ENCODE peak calls at places on chromosomes 7 and 10, in nine cellular contexts. U is left ventricle myocardium inferior, L is adrenal gland, F is stomach, I is AG04449, P is mammary epithelial cell, W is body of pancreas, D is tibial nerve, Q is epithelial cell of proximal tubule. N is an unnamed sample.

GRCh38 chr10:120982507-120982906 is 131.3 kb downstream of the WDR11 start:
- DNase-seq in U (no peak), W (no peak), L (no peak), P (no peak), D (no peak), F (no peak), I (no peak), Q (no peak), N (no peak)

GRCh38 chr7:16753932-16754571 is 497 bp downstream of the TSPAN13 start:
- DNase-seq in Q (no peak), U (peak), I (no peak), D (no peak), F (peak), W (peak), P (peak), L (peak), N (no peak)

GRCh38 chr10:126059101-126059826 is 162.9 kb downstream of the FANK1 start:
- DNase-seq in Q (no peak), U (no peak), P (peak), W (no peak), F (no peak), D (no peak), L (no peak), I (peak), N (no peak)

GRCh38 chr7:117227091-117227490 is 95.8 kb downstream of the WNT2 start:
- DNase-seq in D (no peak), W (no peak), L (no peak), P (no peak), Q (no peak), U (no peak), F (no peak), I (no peak), N (no peak)

GRCh38 chr10:74936577-74937445 is 110.4 kb downstream of the KAT6B start:
- DNase-seq in D (no peak), P (no peak), L (no peak), I (no peak), F (no peak), Q (no peak), U (no peak), W (no peak), N (no peak)

GRCh38 chr7:54985405-54986360 is 33.1 kb upstream of the EGFR start:
- DNase-seq in P (peak), W (no peak), U (no peak), L (no peak), I (peak), D (no peak), F (no peak), Q (no peak), N (no peak)

GRCh38 chr10:69344591-69345244 is 66.4 kb downstream of the HK1 start:
- DNase-seq in F (no peak), W (no peak), P (no peak), L (no peak), D (no peak), I (no peak), U (no peak), Q (no peak), N (no peak)

GRCh38 chr10:34018811-34019210 is 684.3 kb upstream of the NRP1 start:
- DNase-seq in P (no peak), U (no peak), F (no peak), Q (no peak), W (no peak), I (no peak), L (no peak), D (no peak), N (no peak)

GRCh38 chr7:73520673-73521635 is 1.1 kb downstream of the BAZ1B start:
- DNase-seq in U (no peak), W (no peak), I (no peak), D (no peak), F (no peak), Q (no peak), L (peak), P (peak), N (no peak)

GRCh38 chr10:33893502-33893901 is 559.0 kb upstream of the NRP1 start:
- DNase-seq in L (no peak), D (no peak), P (no peak), W (no peak), U (no peak), I (no peak), Q (no peak), F (no peak), N (no peak)

GRCh38 chr7:130356760-130357611 is 12.4 kb downstream of the CPA5 start:
- DNase-seq in F (no peak), U (peak), I (no peak), D (peak), Q (peak), P (peak), W (no peak), L (peak), N (no peak)

GRCh38 chr10:33453081-33453850 is 118.8 kb upstream of the NRP1 start:
- DNase-seq in L (no peak), W (no peak), U (no peak), F (no peak), P (peak), I (no peak), D (no peak), Q (peak), N (no peak)

GRCh38 chr7:135855836-135856235 is 107.2 kb upstream of the FAM180A start:
- DNase-seq in F (no peak), I (no peak), P (peak), D (no peak), U (no peak), W (no peak), L (no peak), Q (peak), N (no peak)

GRCh38 chr7:38215115-38215514 is 37.1 kb downstream of the STARD3NL start:
- DNase-seq in D (no peak), L (no peak), I (no peak), P (no peak), W (peak), F (no peak), U (no peak), Q (peak), N (no peak)

GRCh38 chr10:113158183-113158582 is 208.1 kb downstream of the TCF7L2 start:
- DNase-seq in D (no peak), F (no peak), L (no peak), Q (no peak), U (no peak), P (no peak), W (no peak), I (no peak), N (no peak)

GRCh38 chr10:21516270-21517131 is 9.0 kb downstream of the SKIDA1 start:
- DNase-seq in P (peak), I (no peak), D (no peak), Q (no peak), F (peak), U (peak), W (peak), L (peak), N (no peak)

GRCh38 chr7:102046373-102047117 is 229.1 kb downstream of the CUX1 start:
- DNase-seq in D (no peak), F (no peak), Q (no peak), L (no peak), P (no peak), U (no peak), I (no peak), W (no peak), N (no peak)
- TF ChIP-seq CTCF in D (no peak), F (no peak), Q (no peak), L (no peak), P (no peak), U (no peak), I (no peak), W (no peak), N (no peak)

GRCh38 chr7:114922151-114922651 is 307 bp downstream of the MDFIC start:
- DNase-seq in W (peak), L (peak), D (peak), U (peak), P (peak), F (peak), Q (no peak), I (no peak), N (peak)
- TF ChIP-seq CTCF in W (no peak), L (no peak), D (no peak), U (no peak), P (no peak), F (no peak), Q (no peak), I (no peak), N (peak)

DNA sequence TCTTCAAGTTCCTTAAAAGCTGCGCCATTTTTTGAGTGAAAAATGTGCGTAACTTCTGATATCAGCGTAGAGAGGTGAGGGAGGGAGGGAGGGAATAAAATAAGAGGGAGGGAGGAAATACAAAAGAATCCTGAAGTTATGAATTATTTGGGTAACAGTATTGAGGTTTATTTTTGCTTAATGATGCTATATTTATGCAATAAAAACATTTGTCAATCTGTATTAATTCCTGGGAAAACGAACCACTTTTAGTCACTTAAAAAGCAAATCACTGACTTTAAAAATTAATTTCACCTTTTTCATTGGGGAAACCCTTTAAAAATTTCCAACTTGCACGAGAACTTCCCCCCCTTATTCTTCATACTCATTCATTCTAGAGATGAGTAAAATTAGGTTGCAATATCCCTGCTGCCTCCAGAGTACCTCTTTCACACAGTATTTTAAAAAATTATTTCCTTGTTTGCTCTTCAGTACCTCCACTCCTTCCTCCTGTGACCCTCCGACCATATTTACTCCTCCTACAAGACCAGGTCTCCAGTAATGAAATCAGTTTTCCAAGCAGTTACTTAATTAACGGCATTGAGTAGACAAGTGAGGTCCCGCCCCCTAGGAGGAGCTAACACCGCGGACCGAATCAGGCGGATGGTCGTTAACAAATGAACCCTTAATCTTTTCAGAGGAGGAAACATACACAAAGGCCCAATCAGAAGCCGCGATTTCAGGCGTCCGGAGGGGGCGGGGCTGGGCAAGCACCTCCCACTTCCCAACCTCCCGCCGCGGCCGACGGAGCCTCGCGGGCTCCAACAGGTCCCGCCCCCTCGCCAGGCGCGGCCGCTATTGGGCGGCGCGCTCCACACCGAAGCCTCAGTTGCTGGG is 521 bp upstream of the TRIM24 start:
- DNase-seq in D (peak), I (peak), F (peak), U (peak), P (peak), L (peak), Q (peak), W (peak), N (peak)
- TF ChIP-seq CTCF in D (peak), I (peak), F (peak), U (peak), P (no peak), L (peak), Q (peak), W (no peak), N (no peak)

GRCh38 chr10:90718185-90718584 is 139.7 kb downstream of the HTR7 start:
- DNase-seq in Q (no peak), L (no peak), I (no peak), P (no peak), D (no peak), W (no peak), U (no peak), F (no peak), N (no peak)

GRCh38 chr10:90709727-90710126 is 148.1 kb downstream of the HTR7 start:
- DNase-seq in L (no peak), D (no peak), I (no peak), P (no peak), U (no peak), F (no peak), Q (no peak), W (no peak), N (no peak)

GRCh38 chr10:90707657-90708056 is 150.2 kb downstream of the HTR7 start:
- DNase-seq in L (no peak), F (no peak), P (no peak), Q (no peak), W (no peak), U (no peak), D (no peak), I (no peak), N (no peak)

GRCh38 chr10:90712529-90712928 is 145.3 kb downstream of the HTR7 start:
- DNase-seq in P (no peak), W (no peak), D (no peak), I (no peak), L (no peak), Q (no peak), U (no peak), F (no peak), N (no peak)
- TF ChIP-seq CTCF in P (no peak), W (no peak), D (no peak), I (no peak), L (no peak), Q (no peak), U (no peak), F (no peak), N (no peak)

DNA sequence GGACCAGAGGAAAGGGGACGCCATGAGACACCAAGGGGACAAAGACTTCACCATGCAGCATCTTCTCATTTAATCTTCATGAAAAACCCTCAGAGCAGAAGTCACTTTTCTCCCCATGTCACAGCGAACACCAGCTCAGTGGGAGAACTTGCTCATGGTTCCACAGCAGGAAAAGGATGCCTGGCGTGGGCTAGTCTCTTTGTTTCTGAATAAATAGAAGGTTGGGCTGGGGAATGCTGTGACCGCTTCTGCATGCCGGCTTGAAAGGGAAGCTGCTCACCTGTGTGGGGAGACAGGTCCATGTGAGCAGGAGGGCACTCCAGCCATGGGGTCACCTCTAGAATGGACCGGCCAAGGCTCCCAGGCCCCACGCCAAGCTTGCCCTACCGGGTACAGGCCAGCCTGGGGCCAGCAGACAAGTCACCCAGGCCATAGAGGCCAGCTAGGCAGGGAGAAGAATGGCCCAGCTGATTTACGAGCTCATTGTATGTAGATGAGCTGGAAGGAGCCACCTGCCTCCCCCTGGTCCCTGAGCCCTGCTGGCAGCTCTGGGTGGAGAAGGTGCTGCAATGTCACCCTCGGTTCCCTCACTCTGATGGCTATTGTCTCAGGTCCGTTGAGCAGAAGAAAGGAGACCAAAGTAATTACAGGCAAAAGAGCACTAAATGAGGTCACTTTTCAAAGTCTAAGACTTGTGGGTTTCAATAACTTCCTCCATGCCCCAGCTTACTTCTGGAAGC is 82.0 kb upstream of the PDZD8 start:
- DNase-seq in U (no peak), L (no peak), P (no peak), Q (no peak), I (no peak), F (no peak), D (no peak), W (no peak), N (no peak)
- TF ChIP-seq CTCF in U (no peak), L (no peak), P (no peak), Q (no peak), I (no peak), F (no peak), D (no peak), W (no peak), N (no peak)

DNA sequence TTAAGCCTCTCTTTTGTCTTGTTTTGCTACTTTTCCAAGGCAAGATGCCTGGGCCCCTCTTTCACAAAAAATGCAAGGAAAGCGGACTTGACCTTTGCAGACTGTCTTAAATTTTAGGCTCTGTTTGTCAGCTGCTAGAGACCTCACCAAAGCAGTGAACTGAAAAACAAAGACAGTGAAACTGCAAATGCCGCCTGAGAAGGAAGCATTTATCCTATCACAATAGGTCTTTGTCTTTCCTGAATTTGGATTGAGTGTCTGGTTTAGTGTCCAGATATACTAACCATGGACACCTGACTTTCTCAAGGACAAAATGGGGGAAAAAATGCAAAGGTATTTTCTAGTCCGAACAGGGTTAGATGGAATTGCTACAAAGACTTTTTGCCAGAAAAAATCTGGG is 256.9 kb downstream of the INHBA start:
- DNase-seq in I (no peak), L (no peak), U (no peak), Q (no peak), D (no peak), W (no peak), F (no peak), P (no peak), N (no peak)
- TF ChIP-seq CTCF in I (no peak), L (no peak), U (no peak), Q (no peak), D (no peak), W (no peak), F (no peak), P (no peak), N (no peak)